ENCODE peak calls at places on chromosome 22, in nine cellular contexts. One of them, this sample, is unnamed. For H3K4me1, the result is how much of the 10 kb centered on the place peaks cover.

GRCh38 chr22:39428597-39429071 is 28.2 kb upstream of the MGAT3 start:
- DNase-seq in pancreas: no peak
- DNase-seq in GM23248: no peak
- DNase-seq in mammary epithelial cell: no peak
- DNase-seq in left ventricle myocardium inferior: no peak
- DNase-seq in iPS DF 6.9: peak
- DNase-seq in ovary: no peak
- DNase-seq in heart left ventricle: no peak
- DNase-seq in astrocyte: no peak
- DNase-seq in this sample: no peak

GRCh38 chr22:21943571-21944448 is 8.8 kb downstream of the PPM1F start:
- DNase-seq in astrocyte: no peak
- DNase-seq in pancreas: no peak
- DNase-seq in mammary epithelial cell: no peak
- DNase-seq in heart left ventricle: no peak
- DNase-seq in left ventricle myocardium inferior: no peak
- DNase-seq in GM23248: no peak
- DNase-seq in iPS DF 6.9: no peak
- DNase-seq in ovary: no peak
- DNase-seq in this sample: no peak

GRCh38 chr22:49202226-49202625 is 625.4 kb downstream of the BRD1 start:
- DNase-seq in astrocyte: no peak
- DNase-seq in ovary: no peak
- DNase-seq in pancreas: no peak
- DNase-seq in left ventricle myocardium inferior: no peak
- DNase-seq in GM23248: no peak
- DNase-seq in iPS DF 6.9: no peak
- DNase-seq in heart left ventricle: no peak
- DNase-seq in mammary epithelial cell: no peak
- DNase-seq in this sample: no peak

GRCh38 chr22:20660441-20661054 is 113.4 kb upstream of the SERPIND1 start:
- DNase-seq in left ventricle myocardium inferior: no peak
- DNase-seq in ovary: no peak
- DNase-seq in pancreas: no peak
- DNase-seq in GM23248: no peak
- DNase-seq in iPS DF 6.9: no peak
- DNase-seq in heart left ventricle: no peak
- DNase-seq in mammary epithelial cell: no peak
- DNase-seq in astrocyte: no peak
- DNase-seq in this sample: no peak

GRCh38 chr22:50184004-50184461 is 1.7 kb upstream of the TRABD start:
- DNase-seq in GM23248: peak
- DNase-seq in heart left ventricle: peak
- DNase-seq in mammary epithelial cell: no peak
- DNase-seq in iPS DF 6.9: no peak
- DNase-seq in pancreas: peak
- DNase-seq in astrocyte: peak
- DNase-seq in left ventricle myocardium inferior: peak
- DNase-seq in ovary: peak
- DNase-seq in this sample: no peak

GRCh38 chr22:27840436-27840835 is 38.9 kb upstream of the MN1 start:
- DNase-seq in left ventricle myocardium inferior: no peak
- DNase-seq in mammary epithelial cell: no peak
- DNase-seq in astrocyte: no peak
- DNase-seq in pancreas: no peak
- DNase-seq in heart left ventricle: no peak
- DNase-seq in GM23248: no peak
- DNase-seq in ovary: peak
- DNase-seq in iPS DF 6.9: no peak
- DNase-seq in this sample: no peak

GRCh38 chr22:24434472-24435322 is 7.3 kb downstream of the ADORA2A start:
- DNase-seq in mammary epithelial cell: no peak
- DNase-seq in pancreas: no peak
- DNase-seq in iPS DF 6.9: no peak
- DNase-seq in left ventricle myocardium inferior: no peak
- DNase-seq in astrocyte: peak
- DNase-seq in ovary: no peak
- DNase-seq in GM23248: peak
- DNase-seq in heart left ventricle: peak
- DNase-seq in this sample: no peak

GRCh38 chr22:49906071-49906798 is 12.0 kb downstream of the ALG12 start:
- DNase-seq in astrocyte: no peak
- DNase-seq in heart left ventricle: no peak
- DNase-seq in left ventricle myocardium inferior: no peak
- DNase-seq in pancreas: no peak
- DNase-seq in GM23248: no peak
- DNase-seq in iPS DF 6.9: no peak
- DNase-seq in ovary: no peak
- DNase-seq in mammary epithelial cell: no peak
- DNase-seq in this sample: no peak

GRCh38 chr22:27453688-27454087 is 347.9 kb downstream of the MN1 start:
- DNase-seq in heart left ventricle: no peak
- DNase-seq in pancreas: no peak
- DNase-seq in mammary epithelial cell: no peak
- DNase-seq in left ventricle myocardium inferior: no peak
- DNase-seq in GM23248: no peak
- DNase-seq in ovary: no peak
- DNase-seq in astrocyte: no peak
- DNase-seq in iPS DF 6.9: no peak
- DNase-seq in this sample: no peak

GRCh38 chr22:30390974-30391691 is 3.9 kb upstream of the RNF215 start:
- DNase-seq in mammary epithelial cell: peak
- DNase-seq in ovary: peak
- DNase-seq in heart left ventricle: peak
- DNase-seq in iPS DF 6.9: no peak
- DNase-seq in left ventricle myocardium inferior: peak
- DNase-seq in GM23248: peak
- DNase-seq in astrocyte: peak
- DNase-seq in pancreas: peak
- DNase-seq in this sample: no peak

GRCh38 chr22:30235687-30236170 is 10.8 kb downstream of the LIF start:
- DNase-seq in left ventricle myocardium inferior: no peak
- DNase-seq in heart left ventricle: no peak
- DNase-seq in mammary epithelial cell: peak
- DNase-seq in GM23248: peak
- DNase-seq in astrocyte: peak
- DNase-seq in iPS DF 6.9: no peak
- DNase-seq in ovary: no peak
- DNase-seq in pancreas: peak
- DNase-seq in this sample: no peak

GRCh38 chr22:40665312-40665711 is 14.0 kb upstream of the MCHR1 start:
- DNase-seq in ovary: peak
- DNase-seq in iPS DF 6.9: no peak
- DNase-seq in GM23248: peak
- DNase-seq in left ventricle myocardium inferior: peak
- DNase-seq in heart left ventricle: peak
- DNase-seq in mammary epithelial cell: no peak
- DNase-seq in pancreas: no peak
- DNase-seq in astrocyte: peak
- DNase-seq in this sample: peak

GRCh38 chr22:36152088-36152487 is 8.5 kb downstream of the APOL3 start:
- DNase-seq in mammary epithelial cell: no peak
- DNase-seq in iPS DF 6.9: no peak
- DNase-seq in pancreas: no peak
- DNase-seq in GM23248: no peak
- DNase-seq in heart left ventricle: no peak
- DNase-seq in astrocyte: no peak
- DNase-seq in ovary: no peak
- DNase-seq in left ventricle myocardium inferior: no peak
- DNase-seq in this sample: no peak
- H3K4me1 ChIP-seq in mammary epithelial cell: under half
- H3K4me1 ChIP-seq in iPS DF 6.9: under half
- H3K4me1 ChIP-seq in pancreas: under half
- H3K4me1 ChIP-seq in GM23248: under half
- H3K4me1 ChIP-seq in heart left ventricle: under half
- H3K4me1 ChIP-seq in astrocyte: under half
- H3K4me1 ChIP-seq in ovary: under half
- H3K4me1 ChIP-seq in left ventricle myocardium inferior: half or more
- H3K4me1 ChIP-seq in this sample: under half

GRCh38 chr22:32819120-32819519 is 17.6 kb downstream of the TIMP3 start:
- DNase-seq in heart left ventricle: peak
- DNase-seq in mammary epithelial cell: no peak
- DNase-seq in GM23248: no peak
- DNase-seq in ovary: no peak
- DNase-seq in iPS DF 6.9: no peak
- DNase-seq in pancreas: no peak
- DNase-seq in astrocyte: no peak
- DNase-seq in left ventricle myocardium inferior: no peak
- DNase-seq in this sample: no peak

GRCh38 chr22:32820131-32820882 is 18.8 kb downstream of the TIMP3 start:
- DNase-seq in heart left ventricle: peak
- DNase-seq in astrocyte: peak
- DNase-seq in pancreas: no peak
- DNase-seq in left ventricle myocardium inferior: no peak
- DNase-seq in ovary: no peak
- DNase-seq in mammary epithelial cell: peak
- DNase-seq in iPS DF 6.9: no peak
- DNase-seq in GM23248: peak
- DNase-seq in this sample: no peak

GRCh38 chr22:32817137-32817536 is 15.6 kb downstream of the TIMP3 start:
- DNase-seq in pancreas: no peak
- DNase-seq in left ventricle myocardium inferior: no peak
- DNase-seq in mammary epithelial cell: no peak
- DNase-seq in astrocyte: no peak
- DNase-seq in GM23248: no peak
- DNase-seq in heart left ventricle: no peak
- DNase-seq in iPS DF 6.9: no peak
- DNase-seq in ovary: no peak
- DNase-seq in this sample: no peak

GRCh38 chr22:32815943-32816342 is 14.4 kb downstream of the TIMP3 start:
- DNase-seq in left ventricle myocardium inferior: peak
- DNase-seq in astrocyte: no peak
- DNase-seq in GM23248: no peak
- DNase-seq in ovary: no peak
- DNase-seq in heart left ventricle: peak
- DNase-seq in mammary epithelial cell: no peak
- DNase-seq in iPS DF 6.9: no peak
- DNase-seq in pancreas: no peak
- DNase-seq in this sample: no peak

GRCh38 chr22:32818446-32819115 is 17.1 kb downstream of the TIMP3 start:
- DNase-seq in pancreas: no peak
- DNase-seq in iPS DF 6.9: no peak
- DNase-seq in ovary: no peak
- DNase-seq in mammary epithelial cell: no peak
- DNase-seq in heart left ventricle: peak
- DNase-seq in astrocyte: no peak
- DNase-seq in GM23248: no peak
- DNase-seq in left ventricle myocardium inferior: no peak
- DNase-seq in this sample: no peak
- H3K4me1 ChIP-seq in pancreas: under half
- H3K4me1 ChIP-seq in iPS DF 6.9: under half
- H3K4me1 ChIP-seq in ovary: under half
- H3K4me1 ChIP-seq in mammary epithelial cell: under half
- H3K4me1 ChIP-seq in heart left ventricle: half or more
- H3K4me1 ChIP-seq in astrocyte: under half
- H3K4me1 ChIP-seq in GM23248: under half
- H3K4me1 ChIP-seq in left ventricle myocardium inferior: half or more
- H3K4me1 ChIP-seq in this sample: under half

GRCh38 chr22:32831571-32831970 is 30.1 kb downstream of the TIMP3 start:
- DNase-seq in GM23248: no peak
- DNase-seq in left ventricle myocardium inferior: no peak
- DNase-seq in iPS DF 6.9: no peak
- DNase-seq in ovary: no peak
- DNase-seq in mammary epithelial cell: no peak
- DNase-seq in heart left ventricle: no peak
- DNase-seq in astrocyte: no peak
- DNase-seq in pancreas: no peak
- DNase-seq in this sample: no peak

GRCh38 chr22:32830957-32831356 is 29.5 kb downstream of the TIMP3 start:
- DNase-seq in pancreas: no peak
- DNase-seq in astrocyte: no peak
- DNase-seq in ovary: no peak
- DNase-seq in heart left ventricle: no peak
- DNase-seq in mammary epithelial cell: no peak
- DNase-seq in GM23248: no peak
- DNase-seq in iPS DF 6.9: no peak
- DNase-seq in left ventricle myocardium inferior: no peak
- DNase-seq in this sample: no peak

GRCh38 chr22:32829451-32829851 is 27.9 kb downstream of the TIMP3 start:
- DNase-seq in mammary epithelial cell: no peak
- DNase-seq in iPS DF 6.9: no peak
- DNase-seq in astrocyte: no peak
- DNase-seq in left ventricle myocardium inferior: no peak
- DNase-seq in GM23248: no peak
- DNase-seq in pancreas: no peak
- DNase-seq in ovary: no peak
- DNase-seq in heart left ventricle: no peak
- DNase-seq in this sample: no peak

GRCh38 chr22:32828561-32828960 is 27.1 kb downstream of the TIMP3 start:
- DNase-seq in mammary epithelial cell: no peak
- DNase-seq in ovary: no peak
- DNase-seq in iPS DF 6.9: no peak
- DNase-seq in heart left ventricle: no peak
- DNase-seq in left ventricle myocardium inferior: no peak
- DNase-seq in pancreas: no peak
- DNase-seq in astrocyte: no peak
- DNase-seq in GM23248: no peak
- DNase-seq in this sample: no peak

DNA sequence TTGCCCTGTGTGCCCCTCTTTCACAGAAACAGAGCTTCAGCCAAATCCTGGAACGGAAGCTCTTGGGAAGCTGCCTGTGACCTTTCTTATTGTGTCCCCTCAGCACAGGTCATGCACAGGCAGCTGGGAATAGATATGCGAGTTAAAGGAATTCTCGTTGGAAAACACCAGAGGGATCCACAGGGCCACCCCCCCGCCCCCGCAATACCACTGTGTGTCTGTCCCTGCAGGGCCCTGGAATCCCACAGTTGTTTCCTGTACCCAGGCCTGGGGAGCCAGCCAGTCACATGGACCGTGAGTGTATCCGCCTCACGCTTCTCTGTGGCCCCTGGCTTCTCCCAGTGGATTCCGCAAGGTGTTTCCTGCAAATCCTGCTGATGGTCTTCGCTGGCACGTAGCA is 29.0 kb downstream of the TIMP3 start:
- DNase-seq in heart left ventricle: peak
- DNase-seq in astrocyte: no peak
- DNase-seq in left ventricle myocardium inferior: peak
- DNase-seq in pancreas: no peak
- DNase-seq in iPS DF 6.9: no peak
- DNase-seq in ovary: peak
- DNase-seq in GM23248: no peak
- DNase-seq in mammary epithelial cell: no peak
- DNase-seq in this sample: no peak
- H3K4me1 ChIP-seq in heart left ventricle: half or more
- H3K4me1 ChIP-seq in astrocyte: under half
- H3K4me1 ChIP-seq in left ventricle myocardium inferior: half or more
- H3K4me1 ChIP-seq in pancreas: under half
- H3K4me1 ChIP-seq in iPS DF 6.9: under half
- H3K4me1 ChIP-seq in ovary: under half
- H3K4me1 ChIP-seq in GM23248: under half
- H3K4me1 ChIP-seq in mammary epithelial cell: under half
- H3K4me1 ChIP-seq in this sample: under half

DNA sequence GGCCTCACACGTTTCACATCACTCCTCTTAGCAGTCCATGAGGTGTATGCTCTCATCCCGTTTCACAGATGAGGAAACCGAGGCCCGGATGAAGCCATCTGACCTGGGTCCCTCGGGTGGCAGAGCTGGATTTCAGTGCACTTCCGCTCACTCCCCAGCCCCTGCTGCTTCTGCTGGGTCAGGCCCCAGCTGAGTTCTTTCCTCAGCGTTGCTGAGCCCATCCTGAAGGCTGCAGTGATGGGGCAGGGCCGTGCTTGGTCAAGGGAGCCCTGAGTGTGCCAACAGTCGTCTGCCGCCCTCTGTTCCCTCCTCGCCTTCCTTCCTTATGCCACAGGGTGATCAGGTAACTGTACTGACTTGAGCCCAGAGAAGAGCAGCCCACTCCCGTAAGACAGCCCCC is 12.1 kb downstream of the TRMU start:
- DNase-seq in heart left ventricle: no peak
- DNase-seq in iPS DF 6.9: no peak
- DNase-seq in GM23248: no peak
- DNase-seq in astrocyte: no peak
- DNase-seq in ovary: no peak
- DNase-seq in mammary epithelial cell: no peak
- DNase-seq in pancreas: no peak
- DNase-seq in left ventricle myocardium inferior: no peak
- DNase-seq in this sample: no peak
- H3K4me1 ChIP-seq in heart left ventricle: under half
- H3K4me1 ChIP-seq in iPS DF 6.9: under half
- H3K4me1 ChIP-seq in GM23248: under half
- H3K4me1 ChIP-seq in astrocyte: under half
- H3K4me1 ChIP-seq in ovary: under half
- H3K4me1 ChIP-seq in mammary epithelial cell: under half
- H3K4me1 ChIP-seq in pancreas: under half
- H3K4me1 ChIP-seq in left ventricle myocardium inferior: half or more
- H3K4me1 ChIP-seq in this sample: under half